ENCODE peak calls at places on chromosomes 11 and 22, in seven cellular contexts. Q is ovary; Y is WERI-Rb-1; Z is stimulated activated CD4-positive, alpha-beta T cell treated with anti-CD3 and anti-CD28 coated beads, Interleukin-4, amount 100 ng/mL, for 24 hours; W is ELR; D is stimulated activated naive B cell treated with anti-CD40 and anti-IgM and Interleukin-4, amounts not matched to agents 10 μg/mL and 1 μg/mL and 100 μg/mL, for 72 hours; H is hippocampal formation. C is an unnamed sample.

GRCh38 chr11:111527279-111527678 is 12.7 kb downstream of the HOATZ start:
- DNase-seq in W (no peak), Y (no peak), Z (no peak), Q (no peak), D (no peak), H (no peak), C (no peak)

GRCh38 chr11:86740628-86741488 is 59.5 kb upstream of the PRSS23 start:
- DNase-seq in D (no peak), Z (peak; percentile 32), W (peak; percentile 99), Q (peak; percentile 54), Y (no peak), H (no peak), C (peak; percentile 65)

GRCh38 chr22:20316217-20316843 is 3.5 kb downstream of the DGCR6L start:
- DNase-seq in D (no peak), H (no peak), W (no peak), Z (peak; percentile 3), Y (no peak), Q (no peak), C (no peak)

GRCh38 chr11:107408762-107409200 is 48.8 kb downstream of the CWF19L2 start:
- DNase-seq in D (no peak), Y (no peak), Z (no peak), Q (no peak), W (no peak), H (no peak), C (no peak)

GRCh38 chr11:103542851-103543250 is 433.6 kb downstream of the DYNC2H1 start:
- DNase-seq in H (no peak), Q (no peak), W (no peak), Z (no peak), Y (no peak), D (no peak), C (no peak)

GRCh38 chr11:119026970-119027369 is 3.7 kb downstream of the SLC37A4 start:
- DNase-seq in Q (no peak), H (no peak), D (no peak), Y (no peak), Z (no peak), W (no peak), C (no peak)

GRCh38 chr11:1023811-1024596 is 12.5 kb downstream of the MUC6 start:
- DNase-seq in Z (no peak), D (no peak), Y (no peak), W (no peak), Q (no peak), H (no peak), C (no peak)

GRCh38 chr22:41563051-41563711 is 2.4 kb downstream of the CSDC2 start:
- DNase-seq in H (no peak), W (peak; percentile 89), Q (peak; percentile 81), Y (peak; percentile 83), Z (no peak), D (no peak), C (no peak)

GRCh38 chr11:79963886-79964660 is 523.2 kb upstream of the TENM4 start:
- DNase-seq in D (no peak), Y (no peak), Z (no peak), W (no peak), Q (no peak), H (no peak), C (no peak)